ENCODE peak calls at places on chromosome 9, in four cellular contexts. E is HepG2, P is K562, I is GM12878. V is an unnamed sample.

GRCh38 chr9:125579030-125579932 is 127.7 kb downstream of the MAPKAP1 start:
- DNase-seq in E (no peak), P (no peak), I (no peak), V (no peak)

GRCh38 chr9:87122947-87123685 is 175.8 kb upstream of the GAS1 start:
- DNase-seq in E (no peak), P (no peak), I (no peak), V (no peak)

GRCh38 chr9:1972672-1973071 is 42.5 kb upstream of the SMARCA2 start:
- DNase-seq in E (no peak), P (no peak), I (no peak), V (no peak)

GRCh38 chr9:107487521-107488399 is 1.8 kb downstream of the KLF4 start:
- DNase-seq in E (no peak), P (no peak), I (no peak), V (no peak)

GRCh38 chr9:135500071-135500524 is 384 bp upstream of the MRPS2 start:
- DNase-seq in E (no peak), P (no peak), I (no peak), V (no peak)

GRCh38 chr9:96209407-96210031 is 92.5 kb downstream of the HSD17B3 start:
- DNase-seq in E (no peak), P (no peak), I (no peak), V (no peak)

GRCh38 chr9:84542554-84542953 is 127.0 kb upstream of the NTRK2 start:
- DNase-seq in E (no peak), P (no peak), I (no peak), V (no peak)

GRCh38 chr9:1708215-1708614 is 306.9 kb upstream of the SMARCA2 start:
- DNase-seq in E (no peak), P (no peak), I (no peak), V (no peak)

GRCh38 chr9:8486095-8486494 is 686.5 kb upstream of the DMAC1 start:
- DNase-seq in E (no peak), P (no peak), I (no peak), V (peak; percentile 10)

GRCh38 chr9:126377521-126377920 is 50.9 kb downstream of the MVB12B start:
- DNase-seq in E (no peak), P (no peak), I (no peak), V (no peak)

GRCh38 chr9:124792976-124793594 is 16.2 kb downstream of the OLFML2A start:
- DNase-seq in E (no peak), P (no peak), I (no peak), V (no peak)

GRCh38 chr9:120439147-120439546 is 140.8 kb downstream of the CDK5RAP2 start:
- DNase-seq in E (peak; percentile 17), P (peak; percentile 41), I (no peak), V (peak; percentile 25)

GRCh38 chr9:136512651-136513066 is 29.8 kb upstream of the SEC16A start:
- DNase-seq in E (no peak), P (peak; percentile 95), I (no peak), V (peak; percentile 64)

GRCh38 chr9:107584944-107585343 is 95.4 kb upstream of the KLF4 start:
- DNase-seq in E (no peak), P (no peak), I (no peak), V (no peak)

GRCh38 chr9:112863214-112863613 is 27.5 kb downstream of the SLC46A2 start:
- DNase-seq in E (no peak), P (no peak), I (no peak), V (no peak)

GRCh38 chr9:130927995-130928900 is 10.8 kb downstream of the FIBCD1 start:
- DNase-seq in E (peak; percentile 70), P (peak; percentile 64), I (peak; percentile 70), V (no peak)

GRCh38 chr9:33234511-33235467 is 5.2 kb upstream of the SPINK4 start:
- DNase-seq in E (no peak), P (no peak), I (no peak), V (no peak)

GRCh38 chr9:83154087-83154736 is 91.3 kb upstream of the RASEF start:
- DNase-seq in E (no peak), P (no peak), I (peak; percentile 31), V (no peak)

GRCh38 chr9:88373018-88373417 is 15.2 kb upstream of the SPIN1 start:
- DNase-seq in E (no peak), P (no peak), I (no peak), V (no peak)

GRCh38 chr9:16598316-16598715 is 272.2 kb downstream of the BNC2 start:
- DNase-seq in E (no peak), P (no peak), I (no peak), V (no peak)
- TF ChIP-seq FOXK2 in E (no peak), P (no peak), I (no peak), V (no peak)

GRCh38 chr9:129398101-129398795 is 220.2 kb upstream of the IER5L start:
- DNase-seq in E (no peak), P (no peak), I (no peak), V (no peak)
- TF ChIP-seq TARDBP in E (no peak), P (no peak), I (no peak), V (no peak)

GRCh38 chr9:68822596-68823165 is 117.6 kb downstream of the PIP5K1B start:
- DNase-seq in E (no peak), P (no peak), I (no peak), V (no peak)
- TF ChIP-seq FOXK2 in E (no peak), P (no peak), I (no peak), V (no peak)

GRCh38 chr9:109568568-109569210 is 70.6 kb upstream of the PTPN3 start:
- DNase-seq in E (no peak), P (no peak), I (no peak), V (no peak)

GRCh38 chr9:109579191-109579948 is 81.3 kb upstream of the PTPN3 start:
- DNase-seq in E (no peak), P (no peak), I (no peak), V (no peak)

GRCh38 chr9:109576762-109577161 is 78.7 kb upstream of the PTPN3 start:
- DNase-seq in E (no peak), P (no peak), I (no peak), V (no peak)

GRCh38 chr9:109574061-109574882 is 76.2 kb upstream of the PTPN3 start:
- DNase-seq in E (peak; percentile 36), P (peak; percentile 29), I (peak; percentile 5), V (peak; percentile 50)
- TF ChIP-seq TARDBP in E (no peak), P (no peak), I (no peak), V (no peak)

GRCh38 chr9:137828527-137829259 is 48.9 kb upstream of the CACNA1B start:
- DNase-seq in E (no peak), P (peak; percentile 51), I (no peak), V (peak; percentile 43)
- TF ChIP-seq FOXK2 in E (no peak), P (no peak), I (no peak), V (no peak)